ENCODE peak calls at places on chromosomes 12 and 14, in four cellular contexts. One of them, this sample, is unnamed.

GRCh38 chr14:51474854-51475253 is 176.9 kb upstream of the FRMD6 start:
- DNase-seq in IMR-90: no peak
- DNase-seq in M059J: no peak
- DNase-seq in psoas muscle: no peak
- DNase-seq in this sample: no peak

GRCh38 chr14:70563417-70563816 is 28.6 kb upstream of the ADAM20 start:
- DNase-seq in M059J: no peak
- DNase-seq in IMR-90: no peak
- DNase-seq in psoas muscle: no peak
- DNase-seq in this sample: no peak

GRCh38 chr14:36505892-36506731 is 13.9 kb downstream of the NKX2-1 start:
- DNase-seq in M059J: no peak
- DNase-seq in psoas muscle: no peak
- DNase-seq in IMR-90: no peak
- DNase-seq in this sample: no peak

GRCh38 chr14:73209943-73210342 is 27.4 kb upstream of the PAPLN start:
- DNase-seq in IMR-90: peak
- DNase-seq in psoas muscle: no peak
- DNase-seq in M059J: peak
- DNase-seq in this sample: peak

GRCh38 chr14:58812050-58812690 is 174.4 kb downstream of the DACT1 start:
- DNase-seq in IMR-90: no peak
- DNase-seq in psoas muscle: no peak
- DNase-seq in M059J: no peak
- DNase-seq in this sample: no peak

GRCh38 chr14:36070056-36071043 is 106.2 kb downstream of the PTCSC3 start:
- DNase-seq in psoas muscle: no peak
- DNase-seq in M059J: peak
- DNase-seq in IMR-90: peak
- DNase-seq in this sample: peak

GRCh38 chr12:79938843-79939242 is 3.9 kb upstream of the PPP1R12A start:
- DNase-seq in M059J: no peak
- DNase-seq in psoas muscle: no peak
- DNase-seq in IMR-90: no peak
- DNase-seq in this sample: no peak

GRCh38 chr14:54472291-54472690 is 16.5 kb downstream of the GMFB start:
- DNase-seq in IMR-90: no peak
- DNase-seq in M059J: no peak
- DNase-seq in psoas muscle: no peak
- DNase-seq in this sample: no peak

GRCh38 chr12:14769837-14770494 is 33.3 kb downstream of the WBP11 start:
- DNase-seq in IMR-90: peak
- DNase-seq in psoas muscle: peak
- DNase-seq in M059J: peak
- DNase-seq in this sample: peak

GRCh38 chr14:90698379-90698869 is 117.8 kb downstream of the TTC7B start:
- DNase-seq in psoas muscle: peak
- DNase-seq in IMR-90: peak
- DNase-seq in M059J: peak
- DNase-seq in this sample: peak

GRCh38 chr14:59013672-59014298 is 174.7 kb upstream of the DAAM1 start:
- DNase-seq in IMR-90: peak
- DNase-seq in M059J: peak
- DNase-seq in psoas muscle: no peak
- DNase-seq in this sample: peak

GRCh38 chr12:89450922-89451321 is 73.7 kb downstream of the GALNT4 start:
- DNase-seq in M059J: peak
- DNase-seq in psoas muscle: no peak
- DNase-seq in IMR-90: peak
- DNase-seq in this sample: no peak

GRCh38 chr14:93941293-93941910 is 14.3 kb downstream of the FAM181A start:
- DNase-seq in M059J: peak
- DNase-seq in psoas muscle: peak
- DNase-seq in IMR-90: peak
- DNase-seq in this sample: peak

GRCh38 chr12:93601591-93601990 is 29.1 kb downstream of the SOCS2 start:
- DNase-seq in IMR-90: peak
- DNase-seq in M059J: no peak
- DNase-seq in psoas muscle: no peak
- DNase-seq in this sample: no peak

GRCh38 chr12:6963741-6964446 is 6.6 kb downstream of the PHB2 start:
- DNase-seq in psoas muscle: no peak
- DNase-seq in IMR-90: no peak
- DNase-seq in M059J: no peak
- DNase-seq in this sample: no peak

GRCh38 chr12:109247831-109248654 is 61.0 kb downstream of the FOXN4 start:
- DNase-seq in psoas muscle: no peak
- DNase-seq in IMR-90: no peak
- DNase-seq in M059J: no peak
- DNase-seq in this sample: no peak

GRCh38 chr12:104410326-104410725 is 46.4 kb upstream of the CHST11 start:
- DNase-seq in M059J: peak
- DNase-seq in psoas muscle: no peak
- DNase-seq in IMR-90: no peak
- DNase-seq in this sample: peak

GRCh38 chr14:79972230-79972629 is 239.1 kb downstream of the DIO2 start:
- DNase-seq in psoas muscle: no peak
- DNase-seq in M059J: no peak
- DNase-seq in IMR-90: peak
- DNase-seq in this sample: peak

GRCh38 chr12:49661191-49661590 is 37.8 kb downstream of the PRPF40B start:
- DNase-seq in psoas muscle: no peak
- DNase-seq in M059J: no peak
- DNase-seq in IMR-90: no peak
- DNase-seq in this sample: no peak

GRCh38 chr12:74836567-74836966 is 298.9 kb downstream of the ATXN7L3B start:
- DNase-seq in psoas muscle: no peak
- DNase-seq in M059J: no peak
- DNase-seq in IMR-90: no peak
- DNase-seq in this sample: no peak

GRCh38 chr12:101829639-101830390 is 944 bp downstream of the GNPTAB start:
- DNase-seq in M059J: peak
- DNase-seq in IMR-90: no peak
- DNase-seq in psoas muscle: no peak
- DNase-seq in this sample: no peak

GRCh38 chr12:89507015-89507824 is 17.4 kb downstream of the GALNT4 start:
- DNase-seq in M059J: no peak
- DNase-seq in psoas muscle: no peak
- DNase-seq in IMR-90: no peak
- DNase-seq in this sample: no peak

GRCh38 chr12:75489187-75489586 is 8.6 kb downstream of the GLIPR1 start:
- DNase-seq in psoas muscle: no peak
- DNase-seq in M059J: no peak
- DNase-seq in IMR-90: no peak
- DNase-seq in this sample: no peak

GRCh38 chr12:55728185-55728931 is 451 bp downstream of the CD63 start:
- DNase-seq in M059J: peak
- DNase-seq in psoas muscle: peak
- DNase-seq in IMR-90: peak
- DNase-seq in this sample: no peak

GRCh38 chr12:94795520-94795919 is 145.2 kb upstream of the TMCC3 start:
- DNase-seq in M059J: peak
- DNase-seq in psoas muscle: peak
- DNase-seq in IMR-90: peak
- DNase-seq in this sample: peak

GRCh38 chr12:1481919-1482318 is 112.5 kb downstream of the FBXL14 start:
- DNase-seq in IMR-90: no peak
- DNase-seq in psoas muscle: no peak
- DNase-seq in M059J: no peak
- DNase-seq in this sample: no peak

GRCh38 chr12:7806863-7807487 is 17.8 kb downstream of the NANOG start:
- DNase-seq in M059J: peak
- DNase-seq in IMR-90: peak
- DNase-seq in psoas muscle: peak
- DNase-seq in this sample: peak

GRCh38 chr12:58450868-58451482 is 469.3 kb downstream of the LRIG3 start:
- DNase-seq in psoas muscle: no peak
- DNase-seq in IMR-90: no peak
- DNase-seq in M059J: no peak
- DNase-seq in this sample: no peak

GRCh38 chr12:2627343-2628191 is 167.2 kb upstream of the FKBP4 start:
- DNase-seq in IMR-90: no peak
- DNase-seq in M059J: no peak
- DNase-seq in psoas muscle: peak
- DNase-seq in this sample: no peak

GRCh38 chr14:50830932-50831703 is at the start of gene NIN:
- DNase-seq in psoas muscle: peak
- DNase-seq in IMR-90: peak
- DNase-seq in M059J: peak
- DNase-seq in this sample: peak

This sample was measured in fibroblast of mammary gland.